ENCODE peak calls at places on chromosomes 6 and 20, in nine cellular contexts. D, W, O, S, C, V, F, A and M are unnamed samples.

GRCh38 chr20:13400453-13400852 is 179.4 kb downstream of the ISM1 start:
- DNase-seq in A (no peak), C (no peak), W (no peak), D (no peak), F (no peak), O (no peak), S (no peak), V (no peak), M (no peak)

GRCh38 chr6:167856999-167857660 is 30.4 kb downstream of the AFDN start:
- DNase-seq in O (no peak), W (peak; percentile 68), F (peak; percentile 65), D (no peak), C (no peak), V (no peak), S (no peak), A (no peak), M (no peak)

GRCh38 chr6:160788806-160789205 is 86.8 kb downstream of the PLG start:
- DNase-seq in O (no peak), W (no peak), S (no peak), D (no peak), C (no peak), A (no peak), V (no peak), F (no peak), M (no peak)

GRCh38 chr6:135300576-135300975 is 119.5 kb downstream of the MYB start:
- DNase-seq in W (no peak), F (no peak), V (no peak), C (no peak), O (no peak), D (no peak), S (no peak), A (no peak), M (no peak)

GRCh38 chr6:104682722-104683643 is 176.7 kb downstream of the HACE1 start:
- DNase-seq in C (peak; percentile 60), D (peak; percentile 58), W (peak; percentile 14), S (peak; percentile 53), A (peak; percentile 59), F (peak; percentile 69), V (no peak), O (no peak), M (peak; percentile 71)

GRCh38 chr20:29497261-29497671 is 1760.2 kb upstream of the DEFB115 start:
- DNase-seq in F (no peak), O (no peak), W (no peak), A (peak; percentile 11), V (no peak), C (no peak), D (no peak), S (no peak), M (no peak)

GRCh38 chr6:43737272-43738081 is 32.5 kb upstream of the VEGFA start:
- DNase-seq in W (peak; percentile 66), D (no peak), S (no peak), V (no peak), A (peak; percentile 67), C (no peak), O (no peak), F (no peak), M (no peak)

GRCh38 chr20:45963059-45964011 is 8.7 kb downstream of the ZNF335 start:
- DNase-seq in D (peak; percentile 47), S (no peak), O (no peak), C (no peak), A (no peak), W (no peak), F (peak; percentile 45), V (no peak), M (peak; percentile 41)

GRCh38 chr6:45681860-45682488 is 304.2 kb upstream of the SUPT3H start:
- DNase-seq in O (no peak), V (no peak), A (no peak), S (no peak), D (no peak), F (no peak), C (no peak), W (peak; percentile 62), M (peak; percentile 59)

GRCh38 chr6:158464483-158464882 is 95.4 kb upstream of the TMEM181 start:
- DNase-seq in W (no peak), O (no peak), C (no peak), F (no peak), D (no peak), V (no peak), A (no peak), S (no peak), M (no peak)

GRCh38 chr6:14066782-14067406 is 50.7 kb upstream of the CD83 start:
- DNase-seq in C (no peak), S (peak; percentile 68), W (peak; percentile 68), V (no peak), O (no peak), D (peak; percentile 36), A (no peak), F (peak; percentile 85), M (peak; percentile 57)

GRCh38 chr6:83368582-83368981 is 62.3 kb downstream of the ME1 start:
- DNase-seq in V (no peak), W (no peak), S (no peak), O (no peak), C (no peak), A (no peak), F (no peak), D (no peak), M (no peak)

GRCh38 chr6:31204751-31205145 is 34.3 kb upstream of the POU5F1 start:
- DNase-seq in C (no peak), S (no peak), A (no peak), D (no peak), O (no peak), W (no peak), F (no peak), V (no peak), M (no peak)

GRCh38 chr6:28497893-28498292 is 17.7 kb downstream of the GPX6 start:
- DNase-seq in O (no peak), S (no peak), F (no peak), A (no peak), V (no peak), W (no peak), D (no peak), C (no peak), M (no peak)

GRCh38 chr6:44342489-44342888 is at the start of gene SPATS1:
- DNase-seq in S (no peak), O (no peak), V (peak; percentile 19), W (no peak), A (peak; percentile 29), D (peak; percentile 30), F (no peak), C (no peak), M (no peak)

DNA sequence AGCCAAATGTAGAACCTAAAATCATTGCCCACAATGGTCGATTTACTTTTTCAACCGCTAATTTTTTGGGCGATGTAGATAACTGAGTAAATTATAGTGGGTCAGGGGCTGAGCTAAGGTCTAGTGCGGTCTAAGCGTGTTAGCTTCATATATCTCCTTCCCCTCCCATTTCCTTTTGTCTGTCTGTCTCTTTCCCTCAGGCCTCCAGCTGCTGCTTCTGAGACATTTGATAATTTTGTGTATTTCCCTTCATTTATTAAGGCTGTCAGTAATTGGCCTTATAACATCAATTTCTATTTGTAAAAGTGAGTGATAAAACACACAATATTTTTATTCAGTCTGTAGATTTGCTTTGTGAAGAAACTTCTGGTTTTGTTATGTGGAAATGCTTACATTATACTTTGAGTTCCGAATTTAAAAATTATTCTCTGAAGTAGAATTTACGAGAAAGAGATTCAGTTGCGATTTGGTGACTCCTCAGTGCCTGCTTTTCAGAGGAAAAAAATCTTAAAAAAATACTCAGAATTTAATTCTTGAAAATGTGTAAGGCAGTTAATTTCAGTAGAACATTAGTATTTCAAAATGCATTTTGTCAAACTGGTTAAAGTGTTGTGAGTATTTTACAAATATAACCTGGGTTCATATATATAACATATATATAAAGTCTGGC is 1.4 kb downstream of the TMEM170B start:
- DNase-seq in S (no peak), F (no peak), W (no peak), O (no peak), D (no peak), A (no peak), C (no peak), V (no peak), M (no peak)
- H3K4me3 ChIP-seq in S (no peak overlapping the region), F (peak overlapping the region; percentile 58), W (no peak overlapping the region), O (peak overlapping the region; percentile 72), D (peak overlapping the region; percentile 76), A (peak overlapping the region; percentile 83), C (peak overlapping the region; percentile 47), V (peak overlapping the region; percentile 98), M (peak overlapping the region; percentile 75)

DNA sequence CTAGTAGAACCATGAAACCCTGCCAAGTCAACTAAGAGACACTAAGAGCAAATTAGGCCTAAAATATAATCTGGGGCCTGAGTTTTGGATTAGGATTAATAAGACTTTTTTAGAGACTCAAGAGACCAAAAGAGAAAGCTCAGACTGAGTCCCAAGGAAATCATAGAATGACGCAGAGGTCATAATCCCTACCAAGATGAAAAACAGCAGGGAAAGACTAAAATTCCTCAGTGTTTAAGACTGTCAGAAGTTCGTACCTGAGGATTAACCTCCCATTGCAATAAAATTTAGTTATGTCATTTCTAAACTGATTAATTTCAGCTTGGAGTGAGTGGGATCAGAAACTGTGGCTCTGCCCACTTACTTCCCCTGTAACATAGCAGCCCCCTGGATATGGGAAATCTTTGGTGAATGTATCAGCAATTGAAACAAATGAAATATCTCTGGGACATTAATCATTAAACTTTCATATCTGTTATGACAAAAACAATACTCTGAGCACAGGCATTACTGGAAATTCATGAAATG is 200.3 kb downstream of the EDN1 start:
- DNase-seq in A (no peak), S (no peak), W (no peak), V (no peak), F (no peak), C (no peak), D (no peak), O (no peak), M (no peak)
- H3K4me3 ChIP-seq in A (no peak overlapping the region), S (no peak overlapping the region), W (no peak overlapping the region), V (no peak overlapping the region), F (no peak overlapping the region), C (no peak overlapping the region), D (no peak overlapping the region), O (no peak overlapping the region), M (no peak overlapping the region)

DNA sequence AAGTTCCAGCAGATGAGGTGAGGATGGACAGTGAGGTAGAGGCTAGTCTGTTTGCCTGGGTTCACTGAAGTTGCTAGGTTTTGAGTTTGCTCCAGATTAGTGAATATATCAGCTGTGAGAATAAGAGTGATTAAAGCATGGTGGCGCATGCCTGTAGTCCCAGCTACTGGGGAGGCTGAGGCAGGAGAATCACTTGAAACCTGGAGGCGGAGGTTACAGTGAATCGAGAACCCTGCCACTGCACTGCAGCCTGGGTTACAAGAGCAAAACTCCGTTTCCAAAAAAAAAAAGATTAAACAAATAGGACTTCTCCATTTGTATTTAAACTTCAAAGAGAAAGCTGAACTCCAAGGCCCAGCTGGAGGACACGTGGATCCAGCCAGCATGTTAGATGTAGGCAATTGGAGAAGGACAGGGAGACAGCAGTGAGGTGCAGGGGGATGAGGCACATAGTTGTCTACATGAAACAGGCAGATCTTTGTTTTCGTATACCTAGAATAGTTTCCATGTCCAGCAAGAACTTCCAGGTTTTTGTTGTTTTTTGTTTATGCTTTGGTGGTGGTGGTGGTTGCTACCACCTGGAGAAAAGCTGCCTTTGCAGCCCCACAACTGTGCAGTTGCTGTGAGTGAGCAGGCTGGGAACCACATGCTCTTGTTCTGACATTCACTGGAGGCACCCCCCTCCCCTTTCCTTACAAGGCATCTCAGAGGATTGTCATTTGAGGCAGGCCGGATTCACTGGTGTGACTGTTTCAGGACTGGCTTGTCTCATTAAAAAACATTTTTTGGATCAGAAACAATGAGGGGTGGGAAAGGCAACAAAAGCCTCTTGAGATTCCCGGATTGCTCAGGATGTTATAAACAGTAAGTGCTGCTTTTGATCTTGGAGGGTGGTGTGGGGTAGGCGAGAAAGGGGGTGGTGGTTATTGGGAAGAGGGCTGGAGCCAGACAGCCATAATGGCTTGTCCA is 72.3 kb downstream of the JARID2 start:
- DNase-seq in O (no peak), F (no peak), C (no peak), W (no peak), V (no peak), D (no peak), S (no peak), A (no peak), M (no peak)
- H3K4me3 ChIP-seq in O (no peak overlapping the region), F (no peak overlapping the region), C (no peak overlapping the region), W (no peak overlapping the region), V (no peak overlapping the region), D (no peak overlapping the region), S (no peak overlapping the region), A (no peak overlapping the region), M (no peak overlapping the region)

GRCh38 chr6:4914412-4915159 is 89.3 kb downstream of the RPP40 start:
- DNase-seq in S (no peak), A (no peak), W (peak; percentile 49), D (no peak), V (no peak), C (no peak), F (peak; percentile 48), O (no peak), M (peak; percentile 82)
- H3K4me3 ChIP-seq in S (no peak overlapping the region), A (no peak overlapping the region), W (no peak overlapping the region), D (no peak overlapping the region), V (no peak overlapping the region), C (no peak overlapping the region), F (no peak overlapping the region), O (no peak overlapping the region), M (peak overlapping the region; percentile 5)